ENCODE peak calls at places on chromosomes 3 and 15, in four cellular contexts. G is H9, N is H1, E is trophoblast cell. R is an unnamed sample.
A peak's percentile ranks its signal among the peaks of the same experiment; 100 is the strongest.

GRCh38 chr15:74863239-74864056 is 9.7 kb downstream of the SCAMP2 start:
- DNase-seq in G (no peak), N (no peak), E (no peak), R (no peak)

GRCh38 chr3:142993958-142994442 is 7.4 kb upstream of the U2SURP start:
- DNase-seq in G (peak; percentile 45), N (no peak), E (peak; percentile 63), R (peak; percentile 72)

GRCh38 chr3:5787863-5788488 is 600.5 kb downstream of the EDEM1 start:
- DNase-seq in G (peak; percentile 41), N (peak; percentile 7), E (no peak), R (peak; percentile 67)

GRCh38 chr3:49720383-49721164 is 1.1 kb upstream of the AMIGO3 start:
- DNase-seq in G (no peak), N (no peak), E (no peak), R (no peak)

GRCh38 chr3:151091685-151092352 is 6.4 kb downstream of the MED12L start:
- DNase-seq in G (no peak), N (no peak), E (no peak), R (no peak)

GRCh38 chr15:48515497-48515896 is 130.0 kb downstream of the FBN1 start:
- DNase-seq in G (no peak), N (no peak), E (no peak), R (no peak)

GRCh38 chr15:30953731-30954378 is 37.6 kb downstream of the MTMR10 start:
- DNase-seq in G (peak; percentile 34), N (peak; percentile 15), E (peak; percentile 93), R (peak; percentile 89)

GRCh38 chr3:170485294-170485693 is 66.6 kb downstream of the CLDN11 start:
- DNase-seq in G (no peak), N (no peak), E (no peak), R (no peak)

GRCh38 chr3:196120291-196120951 is 38.5 kb upstream of the TFRC start:
- DNase-seq in G (no peak), N (no peak), E (no peak), R (no peak)

GRCh38 chr3:138042043-138042442 is 32.1 kb downstream of the CLDN18 start:
- DNase-seq in G (no peak), N (no peak), E (no peak), R (no peak)

GRCh38 chr15:87949214-87949933 is 307.2 kb downstream of the NTRK3 start:
- DNase-seq in G (no peak), N (no peak), E (no peak), R (no peak)

GRCh38 chr3:150022406-150023238 is 51.9 kb upstream of the PFN2 start:
- DNase-seq in G (peak; percentile 36), N (no peak), E (peak; percentile 43), R (peak; percentile 68)

DNA sequence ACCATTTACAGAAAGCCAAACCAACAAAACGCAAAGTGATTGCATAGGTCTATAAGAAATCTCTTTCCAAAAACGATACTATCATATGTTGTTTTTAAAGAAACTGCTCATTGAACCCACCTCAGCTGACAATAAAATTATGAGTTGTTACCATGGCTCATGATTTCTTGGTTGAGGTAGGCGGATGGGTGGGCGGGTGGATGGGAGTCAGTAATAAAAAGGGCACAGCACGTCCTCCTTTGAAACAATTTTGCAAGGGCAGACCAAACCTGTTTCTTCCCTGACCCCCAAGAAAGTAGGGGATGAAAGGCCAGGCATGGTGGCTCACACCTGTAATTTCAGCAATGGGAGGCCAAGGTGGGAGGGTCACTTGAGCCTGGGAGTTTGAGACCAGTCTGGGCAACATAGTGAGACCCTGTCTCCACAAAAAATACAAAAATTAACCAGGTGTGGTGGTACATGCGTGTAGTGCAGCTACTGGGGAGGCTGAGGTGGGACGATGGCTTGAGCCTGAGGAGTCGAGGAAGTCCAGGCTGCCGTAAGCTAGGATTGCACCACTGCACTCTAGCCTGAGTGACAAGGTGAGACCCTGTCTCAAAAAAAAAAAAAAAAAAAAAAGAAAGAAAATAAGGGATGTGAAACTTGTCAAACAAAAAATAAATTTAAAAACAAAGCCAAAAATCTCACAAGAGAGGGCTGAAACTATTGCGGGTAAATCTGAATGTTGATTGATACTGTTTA is 2.1 kb downstream of the ABHD10 start:
- DNase-seq in G (no peak), N (no peak), E (no peak), R (no peak)
- H3K79me2 ChIP-seq in G (no peaks in the 10 kb centered on the region), N (peaks cover 17% of the 10 kb centered on the region), E (peaks cover 2% of the 10 kb centered on the region), R (no peaks in the 10 kb centered on the region)

DNA sequence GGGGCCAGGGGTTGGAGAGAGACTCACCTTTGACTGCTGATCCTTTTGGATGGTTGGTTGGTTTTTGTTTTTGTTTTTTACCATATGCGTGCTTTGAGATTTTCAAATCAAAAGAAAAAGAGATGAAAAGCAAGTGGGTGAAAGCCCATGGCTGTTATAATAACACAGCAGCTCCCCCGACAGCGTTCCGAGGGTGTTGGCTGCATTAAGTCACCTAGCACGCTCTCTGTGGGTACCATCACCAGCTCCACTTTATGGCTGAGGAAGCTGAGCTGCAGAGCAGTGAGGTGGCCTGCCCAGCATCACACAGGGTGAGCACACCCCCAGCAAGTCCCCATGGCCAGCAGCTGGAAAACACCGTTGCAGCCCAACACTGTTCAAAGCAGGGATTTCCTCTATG is 39.8 kb downstream of the TPRA1 start:
- DNase-seq in G (no peak), N (no peak), E (no peak), R (no peak)
- H3K18ac ChIP-seq in G (no peak overlapping the region), N (no peak overlapping the region), E (no peak overlapping the region), R (no peak overlapping the region)

GRCh38 chr15:100265641-100266035 is 76.1 kb downstream of the ADAMTS17 start:
- DNase-seq in G (no peak), N (no peak), E (no peak), R (no peak)
- H3K79me2 ChIP-seq in G (no peaks in the 10 kb centered on the region), N (no peaks in the 10 kb centered on the region), E (no peaks in the 10 kb centered on the region), R (no peaks in the 10 kb centered on the region)

GRCh38 chr3:192833177-192833890 is 84.3 kb downstream of the MB21D2 start:
- DNase-seq in G (no peak), N (no peak), E (no peak), R (no peak)
- H3K18ac ChIP-seq in G (no peak overlapping the region), N (no peak overlapping the region), E (no peak overlapping the region), R (no peak overlapping the region)

GRCh38 chr3:61729235-61729634 is 167.9 kb downstream of the PTPRG start:
- DNase-seq in G (no peak), N (no peak), E (no peak), R (no peak)

GRCh38 chr3:61730058-61730457 is 168.7 kb downstream of the PTPRG start:
- DNase-seq in G (no peak), N (no peak), E (no peak), R (no peak)

GRCh38 chr3:61724801-61725200 is 163.4 kb downstream of the PTPRG start:
- DNase-seq in G (no peak), N (no peak), E (no peak), R (no peak)

GRCh38 chr3:61725851-61726333 is 164.5 kb downstream of the PTPRG start:
- DNase-seq in G (no peak), N (no peak), E (no peak), R (peak; percentile 96)

GRCh38 chr3:61727435-61727834 is 166.1 kb downstream of the PTPRG start:
- DNase-seq in G (no peak), N (no peak), E (no peak), R (no peak)
- H3K79me2 ChIP-seq in G (peaks cover 26% of the 10 kb centered on the region), N (peaks cover 94% of the 10 kb centered on the region), E (no peaks in the 10 kb centered on the region), R (peaks cover 66% of the 10 kb centered on the region)

DNA sequence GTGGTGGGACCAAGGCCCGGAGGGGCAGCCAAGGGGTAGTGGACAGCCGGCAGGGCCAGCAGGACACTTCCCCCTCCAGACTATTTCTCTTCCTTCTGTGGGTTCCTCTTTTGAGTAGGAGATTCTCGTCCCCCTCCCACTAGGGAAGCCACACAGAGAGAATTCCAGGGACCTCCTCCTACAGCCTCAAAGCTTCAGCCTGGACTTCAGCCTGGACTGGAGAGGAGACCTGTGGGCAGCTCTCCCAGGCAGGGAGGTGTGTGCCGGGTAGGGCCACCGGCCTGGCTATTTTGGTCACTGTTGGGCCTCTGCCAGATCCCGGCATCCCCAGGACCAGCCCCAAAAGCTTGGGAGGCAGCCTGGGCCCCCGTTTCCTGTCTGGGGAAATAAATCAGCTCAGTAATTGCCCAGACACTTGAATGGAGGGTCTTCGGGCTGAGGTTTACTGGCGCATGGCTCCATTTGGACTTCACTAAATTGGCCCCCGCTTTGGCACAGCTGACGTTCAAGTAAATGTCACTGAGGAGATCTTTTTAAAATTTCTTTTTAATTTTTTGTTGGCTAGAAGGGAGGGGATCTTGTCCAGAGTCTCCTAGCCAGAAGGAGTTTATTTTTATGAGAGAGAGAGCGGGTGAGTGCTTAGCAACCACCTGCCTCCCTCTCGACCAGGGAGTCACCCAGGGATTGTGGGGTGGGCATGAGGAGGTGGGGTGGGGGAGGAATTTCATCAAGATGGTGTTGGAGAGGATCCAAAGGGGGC is 1.4 kb downstream of the SLC6A6 start:
- DNase-seq in G (no peak), N (no peak), E (no peak), R (no peak)
- H3K18ac ChIP-seq in G (no peak overlapping the region), N (peak overlapping the region; percentile 72), E (peak overlapping the region; percentile 43), R (no peak overlapping the region)

GRCh38 chr15:55235637-55236036 is 38.9 kb upstream of the RSL24D1 start:
- DNase-seq in G (no peak), N (no peak), E (no peak), R (no peak)
- H3K79me2 ChIP-seq in G (no peaks in the 10 kb centered on the region), N (no peaks in the 10 kb centered on the region), E (no peaks in the 10 kb centered on the region), R (no peaks in the 10 kb centered on the region)

GRCh38 chr3:129608936-129609590 is 2.6 kb upstream of the PLXND1 start:
- DNase-seq in G (no peak), N (no peak), E (no peak), R (no peak)
- H3K18ac ChIP-seq in G (no peak overlapping the region), N (no peak overlapping the region), E (peak overlapping the region; percentile 11), R (no peak overlapping the region)

DNA sequence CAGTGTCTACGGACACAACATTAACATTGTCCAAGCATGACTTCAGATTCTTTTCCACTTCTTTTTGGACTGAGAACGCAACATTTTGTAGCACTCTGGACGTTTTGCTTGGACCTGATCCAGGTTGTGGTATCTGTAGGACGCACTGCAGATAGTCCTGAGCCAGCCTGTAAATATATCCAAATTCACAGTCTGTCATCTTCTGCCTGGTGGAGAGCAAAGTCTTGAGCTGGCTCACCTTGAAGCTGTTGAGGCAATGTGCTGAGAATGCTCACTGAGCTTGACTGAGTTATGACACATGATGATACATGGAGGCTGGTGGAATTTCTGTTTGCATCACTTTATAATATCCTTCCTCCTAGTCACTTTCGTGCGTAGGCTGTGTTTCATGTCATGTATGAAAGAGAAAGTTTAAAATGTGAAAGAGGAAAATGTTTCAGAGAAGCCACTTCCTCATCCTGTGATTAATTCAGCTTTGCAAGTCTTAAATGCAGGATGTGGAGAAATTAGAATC is at the start of gene BCL2A1:
- DNase-seq in G (no peak), N (no peak), E (peak; percentile 13), R (no peak)
- H3K79me2 ChIP-seq in G (no peaks in the 10 kb centered on the region), N (no peaks in the 10 kb centered on the region), E (no peaks in the 10 kb centered on the region), R (no peaks in the 10 kb centered on the region)

GRCh38 chr3:30668051-30668609 is 61.7 kb downstream of the TGFBR2 start:
- DNase-seq in G (no peak), N (no peak), E (peak; percentile 66), R (peak; percentile 52)
- H3K18ac ChIP-seq in G (no peak overlapping the region), N (no peak overlapping the region), E (no peak overlapping the region), R (no peak overlapping the region)